ENCODE peak calls at places on chromosomes 12 and 14, in six cellular contexts. U is HFF-Myc; E is heart right ventricle; S is CD4-positive, alpha-beta T cell; P is M059J; R is GM06990. C is an unnamed sample.

GRCh38 chr12:52913424-52913821 is 8.5 kb upstream of the KRT8 start:
- DNase-seq in U (no peak), E (no peak), S (no peak), P (no peak), R (no peak), C (no peak)

GRCh38 chr12:132787877-132788276 is 26.2 kb upstream of the ANKLE2 start:
- DNase-seq in U (no peak), E (no peak), S (no peak), P (no peak), R (no peak), C (no peak)

GRCh38 chr14:38528582-38528981 is 272.7 kb upstream of the CLEC14A start:
- DNase-seq in U (no peak), E (no peak), S (no peak), P (no peak), R (no peak), C (no peak)

GRCh38 chr14:59337151-59337611 is 128.0 kb downstream of the GPR135 start:
- DNase-seq in U (no peak), E (peak), S (no peak), P (no peak), R (no peak), C (no peak)

GRCh38 chr12:32126720-32127119 is 20.1 kb downstream of the BICD1 start:
- DNase-seq in U (no peak), E (no peak), S (no peak), P (peak), R (no peak), C (no peak)

GRCh38 chr14:39396448-39396847 is 35.8 kb downstream of the FBXO33 start:
- DNase-seq in U (no peak), E (no peak), S (no peak), P (no peak), R (no peak), C (no peak)

GRCh38 chr12:94676011-94676709 is 25.8 kb upstream of the TMCC3 start:
- DNase-seq in U (no peak), E (peak), S (no peak), P (no peak), R (no peak), C (no peak)

GRCh38 chr12:7141351-7142005 is 11.3 kb downstream of the CLSTN3 start:
- DNase-seq in U (no peak), E (no peak), S (no peak), P (no peak), R (no peak), C (no peak)

GRCh38 chr12:116276433-116277216 is 868 bp downstream of the MED13L start:
- DNase-seq in U (no peak), E (peak), S (peak), P (peak), R (peak), C (no peak)

GRCh38 chr12:70408004-70408790 is 42.1 kb downstream of the KCNMB4 start:
- DNase-seq in U (no peak), E (no peak), S (no peak), P (no peak), R (no peak), C (no peak)

GRCh38 chr12:48936379-48936979 is 11.2 kb upstream of the FKBP11 start:
- DNase-seq in U (no peak), E (peak), S (peak), P (peak), R (no peak), C (no peak)

GRCh38 chr12:132069336-132069985 is 74.7 kb downstream of the DDX51 start:
- DNase-seq in U (no peak), E (no peak), S (no peak), P (no peak), R (no peak), C (no peak)

GRCh38 chr12:78887444-78887843 is 22.9 kb downstream of the SYT1 start:
- DNase-seq in U (no peak), E (no peak), S (no peak), P (no peak), R (no peak), C (no peak)

GRCh38 chr14:100389497-100390104 is 66.5 kb downstream of the SLC25A47 start:
- DNase-seq in U (no peak), E (no peak), S (no peak), P (no peak), R (no peak), C (no peak)

GRCh38 chr12:25436206-25436912 is 116.7 kb downstream of the LMNTD1 start:
- DNase-seq in U (peak), E (peak), S (no peak), P (peak), R (peak), C (peak)

GRCh38 chr12:122961551-122962329 is 4.5 kb downstream of the ABCB9 start:
- DNase-seq in U (no peak), E (no peak), S (no peak), P (no peak), R (no peak), C (no peak)

GRCh38 chr14:21072102-21072501 is 2.0 kb downstream of the ARHGEF40 start:
- DNase-seq in U (no peak), E (peak), S (no peak), P (peak), R (no peak), C (peak)

GRCh38 chr14:27391331-27391730 is 793.5 kb upstream of the NOVA1 start:
- DNase-seq in U (no peak), E (no peak), S (no peak), P (no peak), R (no peak), C (no peak)

GRCh38 chr14:20477211-20477876 is 8.1 kb downstream of the PNP start:
- DNase-seq in U (no peak), E (peak), S (no peak), P (peak), R (no peak), C (no peak)

GRCh38 chr14:50796391-50796790 is 34.6 kb downstream of the NIN start:
- DNase-seq in U (no peak), E (no peak), S (no peak), P (no peak), R (no peak), C (no peak)

GRCh38 chr12:99722690-99723486 is 75.3 kb downstream of the GARIN6 start:
- DNase-seq in U (no peak), E (no peak), S (no peak), P (no peak), R (no peak), C (no peak)

GRCh38 chr12:30874455-30875313 is 51.9 kb upstream of the TSPAN11 start:
- DNase-seq in U (no peak), E (peak), S (no peak), P (peak), R (no peak), C (no peak)

GRCh38 chr12:106101798-106102197 is 37.0 kb downstream of the NUAK1 start:
- DNase-seq in U (no peak), E (no peak), S (no peak), P (no peak), R (no peak), C (no peak)

GRCh38 chr12:82867782-82868505 is 181.2 kb downstream of the TMTC2 start:
- DNase-seq in U (no peak), E (no peak), S (no peak), P (no peak), R (no peak), C (no peak)

GRCh38 chr14:57071639-57072038 is 197.1 kb downstream of the EXOC5 start:
- DNase-seq in U (no peak), E (no peak), S (no peak), P (no peak), R (no peak), C (no peak)

GRCh38 chr12:75954076-75954475 is 77.5 kb downstream of the PHLDA1 start:
- DNase-seq in U (peak), E (no peak), S (no peak), P (peak), R (no peak), C (peak)

GRCh38 chr12:15928870-15929571 is 17.9 kb downstream of the DERA start:
- DNase-seq in U (no peak), E (peak), S (no peak), P (peak), R (no peak), C (no peak)

GRCh38 chr14:45247427-45247826 is 5.6 kb downstream of the MIS18BP1 start:
- DNase-seq in U (no peak), E (no peak), S (no peak), P (peak), R (no peak), C (no peak)